ENCODE peak calls at places on chromosomes 3 and 15, in four cellular contexts. Y, C, T and S are unnamed samples.

GRCh38 chr15:74403981-74404563 is 29.7 kb downstream of the SEMA7A start:
- DNase-seq in T (no peak), Y (no peak), C (peak; percentile 71), S (no peak)

GRCh38 chr3:40523781-40524180 is 979 bp upstream of the ZNF621 start:
- DNase-seq in Y (no peak), C (no peak), T (no peak), S (no peak)

GRCh38 chr3:71585891-71586809 is 2.6 kb upstream of the FOXP1 start:
- DNase-seq in Y (no peak), C (no peak), T (no peak), S (no peak)

GRCh38 chr15:68633181-68634121 is 54.7 kb downstream of the CORO2B start:
- DNase-seq in T (no peak), Y (no peak), C (no peak), S (no peak)

GRCh38 chr15:68268405-68268804 is 9.1 kb upstream of the FEM1B start:
- DNase-seq in C (no peak), T (no peak), Y (no peak), S (peak; percentile 52)

GRCh38 chr15:29043731-29044485 is 158.1 kb downstream of the APBA2 start:
- DNase-seq in T (no peak), C (peak; percentile 35), Y (no peak), S (no peak)

GRCh38 chr3:126952983-126953660 is 29.8 kb upstream of the PLXNA1 start:
- DNase-seq in Y (no peak), T (no peak), C (no peak), S (no peak)

GRCh38 chr3:184227481-184227935 is 1.9 kb upstream of the VWA5B2 start:
- DNase-seq in T (peak; percentile 28), C (no peak), Y (no peak), S (no peak)

GRCh38 chr3:189419022-189419421 is 212.2 kb upstream of the TP63 start:
- DNase-seq in C (no peak), Y (no peak), T (no peak), S (no peak)

GRCh38 chr15:57027596-57027995 is 109.2 kb downstream of the TCF12 start:
- DNase-seq in C (no peak), T (no peak), Y (no peak), S (no peak)

GRCh38 chr3:149670742-149671492 is 13.1 kb upstream of the WWTR1 start:
- DNase-seq in C (no peak), T (no peak), Y (no peak), S (no peak)

GRCh38 chr3:63995056-63995576 is 28.2 kb downstream of the PSMD6 start:
- DNase-seq in T (no peak), C (no peak), Y (no peak), S (no peak)

GRCh38 chr15:95498956-95499355 is 831.5 kb upstream of the NR2F2 start:
- DNase-seq in T (no peak), Y (no peak), C (no peak), S (no peak)

GRCh38 chr3:118000219-118000618 is 1034.4 kb downstream of the IGSF11 start:
- DNase-seq in Y (no peak), T (no peak), C (no peak), S (no peak)

GRCh38 chr3:72042397-72043211 is 257.7 kb upstream of the PROK2 start:
- DNase-seq in Y (no peak), C (no peak), T (no peak), S (no peak)

GRCh38 chr3:157235291-157235690 is 75.3 kb upstream of the CCNL1 start:
- DNase-seq in T (no peak), Y (no peak), C (no peak), S (no peak)

GRCh38 chr3:129576514-129577345 is 29.7 kb downstream of the PLXND1 start:
- DNase-seq in Y (no peak), T (peak; percentile 75), C (no peak), S (no peak)

GRCh38 chr3:165254812-165255211 is 58.6 kb upstream of the SLITRK3 start:
- DNase-seq in Y (no peak), T (no peak), C (no peak), S (peak; percentile 31)

GRCh38 chr3:119600732-119601131 is 3.0 kb downstream of the PLA1A start:
- DNase-seq in T (no peak), C (no peak), Y (no peak), S (no peak)

GRCh38 chr15:90036806-90037509 is 35.8 kb downstream of the ZNF710 start:
- DNase-seq in Y (no peak), T (peak; percentile 6), C (no peak), S (no peak)

GRCh38 chr15:31485911-31486461 is 159.4 kb downstream of the KLF13 start:
- DNase-seq in Y (no peak), T (no peak), C (peak; percentile 37), S (no peak)

GRCh38 chr15:72285402-72285801 is 13.0 kb upstream of the PARP6 start:
- DNase-seq in T (no peak), C (no peak), Y (peak; percentile 19), S (no peak)
- H3K27ac ChIP-seq in T (no peak overlapping the region), C (no peak overlapping the region), Y (no peak overlapping the region), S (no peak overlapping the region)

DNA sequence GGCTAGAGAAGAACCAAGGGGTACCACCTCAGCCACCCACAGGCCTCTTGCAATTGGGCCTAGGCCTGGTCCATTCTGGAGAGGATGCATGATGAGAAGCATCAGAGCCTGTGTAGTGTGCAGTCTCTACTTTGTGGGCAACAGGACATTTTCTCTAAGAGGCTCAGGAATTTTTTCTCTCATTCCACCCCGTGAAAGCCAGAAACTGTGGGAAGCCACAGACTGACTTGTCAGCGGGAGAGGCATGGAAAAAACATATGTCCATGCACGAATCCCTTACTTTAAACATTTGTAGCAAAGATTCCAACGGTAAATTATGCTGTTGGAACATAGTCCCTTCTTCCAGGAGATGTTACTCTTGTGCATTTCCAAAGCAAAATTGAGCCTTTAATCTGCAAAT is 196.5 kb downstream of the KLHL25 start:
- DNase-seq in C (no peak), Y (no peak), T (no peak), S (no peak)
- H3K27ac ChIP-seq in C (no peak overlapping the region), Y (no peak overlapping the region), T (peak overlapping the region; percentile 4), S (no peak overlapping the region)

GRCh38 chr3:150759319-150759718 is 3.6 kb downstream of the SIAH2 start:
- DNase-seq in Y (no peak), T (no peak), C (no peak), S (peak; percentile 53)
- H3K27ac ChIP-seq in Y (no peak overlapping the region), T (peak overlapping the region; percentile 96), C (no peak overlapping the region), S (no peak overlapping the region)

GRCh38 chr15:52658955-52659354 is 20.2 kb downstream of the ATOSA start:
- DNase-seq in C (no peak), T (no peak), Y (no peak), S (no peak)
- H3K27ac ChIP-seq in C (no peak overlapping the region), T (no peak overlapping the region), Y (no peak overlapping the region), S (no peak overlapping the region)